ENCODE peak calls at places on chromosomes 7 and 10, in five cellular contexts. N is activated naive CD8-positive, alpha-beta T cell treated with anti-CD3 and anti-CD28 coated beads, Interleukin-2, amount 50 U/mL, for 16 hours; Q is NCI-H510A treated with DMSO at 0.1 percent for 48 hours; A is HTR-8/SVneo; U is sigmoid colon. Z is an unnamed sample.

GRCh38 chr7:84040365-84040764 is 154.2 kb downstream of the SEMA3A start:
- DNase-seq in A (no peak), U (no peak), N (no peak), Q (peak), Z (no peak)

GRCh38 chr7:29156798-29157461 is 10.6 kb upstream of the CPVL start:
- DNase-seq in U (no peak), N (no peak), Q (no peak), A (no peak), Z (no peak)

GRCh38 chr7:74203157-74203556 is 6.6 kb upstream of the LAT2 start:
- DNase-seq in A (no peak), N (no peak), U (peak), Q (no peak), Z (no peak)

GRCh38 chr10:119520283-119520682 is 22.2 kb downstream of the RGS10 start:
- DNase-seq in A (no peak), N (no peak), Q (no peak), U (no peak), Z (no peak)

GRCh38 chr10:63456437-63457210 is 9.2 kb downstream of the JMJD1C start:
- DNase-seq in N (no peak), U (no peak), Q (no peak), A (peak), Z (no peak)

GRCh38 chr10:129417164-129417563 is 49.9 kb upstream of the MGMT start:
- DNase-seq in A (no peak), Q (no peak), U (no peak), N (no peak), Z (no peak)

GRCh38 chr10:98150544-98150943 is 16.1 kb downstream of the R3HCC1L start:
- DNase-seq in A (no peak), Q (no peak), U (no peak), N (no peak), Z (no peak)

GRCh38 chr7:148501707-148502139 is 88.8 kb upstream of the C7orf33 start:
- DNase-seq in A (no peak), Q (peak), N (no peak), U (no peak), Z (no peak)

GRCh38 chr10:103281753-103282152 is 4.8 kb downstream of the INA start:
- DNase-seq in A (no peak), Q (peak), U (no peak), N (no peak), Z (no peak)

GRCh38 chr10:42987121-42987541 is 89.7 kb upstream of the RET start:
- DNase-seq in A (no peak), U (peak), N (no peak), Q (no peak), Z (no peak)

GRCh38 chr7:79507161-79507560 is 53.7 kb upstream of the MAGI2 start:
- DNase-seq in U (no peak), A (no peak), Q (no peak), N (no peak), Z (no peak)

GRCh38 chr7:54339074-54339473 is 203.1 kb upstream of the VSTM2A start:
- DNase-seq in N (no peak), A (no peak), Q (no peak), U (no peak), Z (no peak)